ENCODE peak calls at places on chromosomes 3 and 15, in five cellular contexts. One of them, this sample, is unnamed.

GRCh38 chr15:66721501-66721937 is 19.5 kb downstream of the SMAD6 start:
- DNase-seq in WTC11: no peak
- DNase-seq in H54: no peak
- DNase-seq in progenitor cell of endocrine pancreas: no peak
- DNase-seq in neural progenitor cell: no peak
- DNase-seq in this sample: no peak

GRCh38 chr15:44667039-44667360 is 3.5 kb upstream of the SPG11 start:
- DNase-seq in WTC11: no peak
- DNase-seq in H54: no peak
- DNase-seq in progenitor cell of endocrine pancreas: no peak
- DNase-seq in neural progenitor cell: no peak
- DNase-seq in this sample: no peak

GRCh38 chr15:90623854-90624253 is 93.3 kb upstream of the BLM start:
- DNase-seq in WTC11: no peak
- DNase-seq in H54: no peak
- DNase-seq in progenitor cell of endocrine pancreas: no peak
- DNase-seq in neural progenitor cell: no peak
- DNase-seq in this sample: no peak

GRCh38 chr3:105827101-105827634 is 41.6 kb downstream of the CBLB start:
- DNase-seq in WTC11: no peak
- DNase-seq in H54: no peak
- DNase-seq in progenitor cell of endocrine pancreas: no peak
- DNase-seq in neural progenitor cell: no peak
- DNase-seq in this sample: no peak

GRCh38 chr15:82730022-82730530 is 20.4 kb upstream of the AP3B2 start:
- DNase-seq in WTC11: no peak
- DNase-seq in H54: no peak
- DNase-seq in progenitor cell of endocrine pancreas: no peak
- DNase-seq in neural progenitor cell: no peak
- DNase-seq in this sample: peak; percentile 58

GRCh38 chr15:83299462-83299861 is 15.0 kb upstream of the BNC1 start:
- DNase-seq in WTC11: no peak
- DNase-seq in H54: no peak
- DNase-seq in progenitor cell of endocrine pancreas: no peak
- DNase-seq in neural progenitor cell: no peak
- DNase-seq in this sample: no peak

GRCh38 chr15:91853501-91853967 is at the start of gene SLCO3A1:
- DNase-seq in WTC11: peak; percentile 69
- DNase-seq in H54: peak; percentile 27
- DNase-seq in progenitor cell of endocrine pancreas: peak; percentile 45
- DNase-seq in neural progenitor cell: peak; percentile 92
- DNase-seq in this sample: peak; percentile 65

GRCh38 chr3:80244390-80244789 is 476.6 kb upstream of the ROBO1 start:
- DNase-seq in WTC11: no peak
- DNase-seq in H54: no peak
- DNase-seq in progenitor cell of endocrine pancreas: no peak
- DNase-seq in neural progenitor cell: no peak
- DNase-seq in this sample: no peak

GRCh38 chr3:26712211-26713026 is 89.8 kb downstream of the LRRC3B start:
- DNase-seq in WTC11: no peak
- DNase-seq in H54: no peak
- DNase-seq in progenitor cell of endocrine pancreas: no peak
- DNase-seq in neural progenitor cell: peak; percentile 87
- DNase-seq in this sample: no peak

GRCh38 chr3:52140000-52140399 is 14.2 kb downstream of the POC1A start:
- DNase-seq in WTC11: no peak
- DNase-seq in H54: no peak
- DNase-seq in progenitor cell of endocrine pancreas: no peak
- DNase-seq in neural progenitor cell: no peak
- DNase-seq in this sample: no peak

GRCh38 chr15:81859737-81860516 is 185.9 kb downstream of the MEX3B start:
- DNase-seq in WTC11: no peak
- DNase-seq in H54: no peak
- DNase-seq in progenitor cell of endocrine pancreas: no peak
- DNase-seq in neural progenitor cell: no peak
- DNase-seq in this sample: no peak

GRCh38 chr15:52158084-52158765 is 33.0 kb downstream of the GNB5 start:
- DNase-seq in WTC11: no peak
- DNase-seq in H54: no peak
- DNase-seq in progenitor cell of endocrine pancreas: no peak
- DNase-seq in neural progenitor cell: no peak
- DNase-seq in this sample: no peak

GRCh38 chr3:36993326-36994283 is at the start of gene MLH1:
- DNase-seq in WTC11: peak; percentile 99
- DNase-seq in H54: peak; percentile 72
- DNase-seq in progenitor cell of endocrine pancreas: peak; percentile 98
- DNase-seq in neural progenitor cell: peak; percentile 99
- DNase-seq in this sample: no peak

GRCh38 chr15:69554321-69554961 is 101.8 kb downstream of the RPLP1 start:
- DNase-seq in WTC11: no peak
- DNase-seq in H54: no peak
- DNase-seq in progenitor cell of endocrine pancreas: no peak
- DNase-seq in neural progenitor cell: no peak
- DNase-seq in this sample: no peak

GRCh38 chr15:34933432-34933975 is 36.0 kb downstream of the AQR start:
- DNase-seq in WTC11: no peak
- DNase-seq in H54: no peak
- DNase-seq in progenitor cell of endocrine pancreas: no peak
- DNase-seq in neural progenitor cell: no peak
- DNase-seq in this sample: no peak

GRCh38 chr15:65184305-65184943 is 718 bp downstream of the CLPX start:
- DNase-seq in WTC11: peak; percentile 66
- DNase-seq in H54: peak; percentile 25
- DNase-seq in progenitor cell of endocrine pancreas: peak; percentile 35
- DNase-seq in neural progenitor cell: peak; percentile 73
- DNase-seq in this sample: no peak

GRCh38 chr3:55518451-55518850 is 31.3 kb upstream of the WNT5A start:
- DNase-seq in WTC11: no peak
- DNase-seq in H54: no peak
- DNase-seq in progenitor cell of endocrine pancreas: no peak
- DNase-seq in neural progenitor cell: no peak
- DNase-seq in this sample: no peak

GRCh38 chr3:179401561-179401960 is 49.7 kb downstream of the GNB4 start:
- DNase-seq in WTC11: no peak
- DNase-seq in H54: no peak
- DNase-seq in progenitor cell of endocrine pancreas: no peak
- DNase-seq in neural progenitor cell: no peak
- DNase-seq in this sample: no peak

GRCh38 chr3:151946606-151947005 is 73.2 kb downstream of the SUCNR1 start:
- DNase-seq in WTC11: no peak
- DNase-seq in H54: no peak
- DNase-seq in progenitor cell of endocrine pancreas: no peak
- DNase-seq in neural progenitor cell: no peak
- DNase-seq in this sample: no peak

GRCh38 chr3:139491027-139491700 is 14.8 kb upstream of the RBP2 start:
- DNase-seq in WTC11: no peak
- DNase-seq in H54: no peak
- DNase-seq in progenitor cell of endocrine pancreas: no peak
- DNase-seq in neural progenitor cell: no peak
- DNase-seq in this sample: no peak

GRCh38 chr15:41842229-41842628 is 3.6 kb downstream of the PLA2G4B start:
- DNase-seq in WTC11: no peak
- DNase-seq in H54: no peak
- DNase-seq in progenitor cell of endocrine pancreas: no peak
- DNase-seq in neural progenitor cell: no peak
- DNase-seq in this sample: no peak

GRCh38 chr15:33754242-33754641 is 214.1 kb upstream of the CHRM5 start:
- DNase-seq in WTC11: no peak
- DNase-seq in H54: no peak
- DNase-seq in progenitor cell of endocrine pancreas: no peak
- DNase-seq in neural progenitor cell: no peak
- DNase-seq in this sample: no peak

GRCh38 chr3:178472941-178473340 is 63.3 kb upstream of the KCNMB2 start:
- DNase-seq in WTC11: no peak
- DNase-seq in H54: no peak
- DNase-seq in progenitor cell of endocrine pancreas: no peak
- DNase-seq in neural progenitor cell: no peak
- DNase-seq in this sample: no peak

GRCh38 chr15:66505430-66505811 is 295 bp downstream of the ZWILCH start:
- DNase-seq in WTC11: no peak
- DNase-seq in H54: no peak
- DNase-seq in progenitor cell of endocrine pancreas: no peak
- DNase-seq in neural progenitor cell: peak; percentile 61
- DNase-seq in this sample: peak; percentile 68

GRCh38 chr3:50237754-50238548 is 1.9 kb downstream of the GNAI2 start:
- DNase-seq in WTC11: peak; percentile 59
- DNase-seq in H54: peak; percentile 88
- DNase-seq in progenitor cell of endocrine pancreas: no peak
- DNase-seq in neural progenitor cell: peak; percentile 69
- DNase-seq in this sample: peak; percentile 41

GRCh38 chr3:78497025-78497424 is 1270.8 kb downstream of the ROBO1 start:
- DNase-seq in WTC11: no peak
- DNase-seq in H54: no peak
- DNase-seq in progenitor cell of endocrine pancreas: no peak
- DNase-seq in neural progenitor cell: no peak
- DNase-seq in this sample: peak; percentile 32

GRCh38 chr3:194560047-194560446 is 73.2 kb downstream of the TMEM44 start:
- DNase-seq in WTC11: no peak
- DNase-seq in H54: no peak
- DNase-seq in progenitor cell of endocrine pancreas: no peak
- DNase-seq in neural progenitor cell: no peak
- DNase-seq in this sample: no peak

GRCh38 chr15:38625886-38626285 is 61.3 kb upstream of the RASGRP1 start:
- DNase-seq in WTC11: no peak
- DNase-seq in H54: no peak
- DNase-seq in progenitor cell of endocrine pancreas: no peak
- DNase-seq in neural progenitor cell: no peak
- DNase-seq in this sample: no peak

GRCh38 chr15:48966595-48967301 is 3.0 kb upstream of the SHC4 start:
- DNase-seq in WTC11: no peak
- DNase-seq in H54: peak; percentile 16
- DNase-seq in progenitor cell of endocrine pancreas: no peak
- DNase-seq in neural progenitor cell: no peak
- DNase-seq in this sample: no peak

GRCh38 chr3:127762077-127762786 is 60.1 kb downstream of the MGLL start:
- DNase-seq in WTC11: no peak
- DNase-seq in H54: no peak
- DNase-seq in progenitor cell of endocrine pancreas: no peak
- DNase-seq in neural progenitor cell: no peak
- DNase-seq in this sample: no peak

GRCh38 chr3:42701371-42702065 is 1.1 kb downstream of the HHATL start:
- DNase-seq in WTC11: peak; percentile 82
- DNase-seq in H54: peak; percentile 83
- DNase-seq in progenitor cell of endocrine pancreas: peak; percentile 72
- DNase-seq in neural progenitor cell: peak; percentile 90
- DNase-seq in this sample: no peak

GRCh38 chr15:39195988-39196486 is 384.8 kb upstream of the THBS1 start:
- DNase-seq in WTC11: no peak
- DNase-seq in H54: peak; percentile 43
- DNase-seq in progenitor cell of endocrine pancreas: no peak
- DNase-seq in neural progenitor cell: no peak
- DNase-seq in this sample: no peak

GRCh38 chr3:116920836-116921596 is 211.4 kb downstream of the TUSC7 start:
- DNase-seq in WTC11: no peak
- DNase-seq in H54: no peak
- DNase-seq in progenitor cell of endocrine pancreas: no peak
- DNase-seq in neural progenitor cell: no peak
- DNase-seq in this sample: no peak

GRCh38 chr3:25603703-25604102 is 61.0 kb downstream of the TOP2B start:
- DNase-seq in WTC11: no peak
- DNase-seq in H54: no peak
- DNase-seq in progenitor cell of endocrine pancreas: no peak
- DNase-seq in neural progenitor cell: no peak
- DNase-seq in this sample: no peak

GRCh38 chr3:113454057-113454456 is 12.8 kb upstream of the CFAP44 start:
- DNase-seq in WTC11: no peak
- DNase-seq in H54: no peak
- DNase-seq in progenitor cell of endocrine pancreas: no peak
- DNase-seq in neural progenitor cell: no peak
- DNase-seq in this sample: no peak

GRCh38 chr15:92617197-92618037 is 38.2 kb downstream of the FAM174B start:
- DNase-seq in WTC11: no peak
- DNase-seq in H54: no peak
- DNase-seq in progenitor cell of endocrine pancreas: peak; percentile 27
- DNase-seq in neural progenitor cell: peak; percentile 31
- DNase-seq in this sample: no peak

GRCh38 chr3:13650210-13651056 is 101.5 kb downstream of the FBLN2 start:
- DNase-seq in WTC11: peak; percentile 97
- DNase-seq in H54: peak; percentile 88
- DNase-seq in progenitor cell of endocrine pancreas: peak; percentile 90
- DNase-seq in neural progenitor cell: peak; percentile 93
- DNase-seq in this sample: peak; percentile 54

GRCh38 chr3:196322-197153 is at the start of gene CHL1:
- DNase-seq in WTC11: no peak
- DNase-seq in H54: no peak
- DNase-seq in progenitor cell of endocrine pancreas: peak; percentile 34
- DNase-seq in neural progenitor cell: peak; percentile 72
- DNase-seq in this sample: peak; percentile 40